ENCODE peak calls at places on chromosomes 11 and 22, in nine cellular contexts. One of them, this sample, is unnamed.

GRCh38 chr11:2448661-2449547 is 4.1 kb downstream of the KCNQ1 start:
- DNase-seq in HAP-1: no peak
- DNase-seq in stimulated activated CD4-positive, alpha-beta T cell treated with anti-CD3 and anti-CD28 coated beads, Interleukin-15, amount 100 ng/mL, for 24 hours: no peak
- DNase-seq in PC-9: no peak
- DNase-seq in hippocampal formation: no peak
- DNase-seq in left ventricle myocardium superior: peak
- DNase-seq in OCI-M1: no peak
- DNase-seq in non-pigmented ciliary epithelial cell: no peak
- DNase-seq in Right ventricle myocardium superior: peak
- DNase-seq in this sample: no peak

GRCh38 chr11:9639099-9639498 is 24.8 kb upstream of the SWAP70 start:
- DNase-seq in HAP-1: no peak
- DNase-seq in stimulated activated CD4-positive, alpha-beta T cell treated with anti-CD3 and anti-CD28 coated beads, Interleukin-15, amount 100 ng/mL, for 24 hours: no peak
- DNase-seq in PC-9: no peak
- DNase-seq in hippocampal formation: no peak
- DNase-seq in left ventricle myocardium superior: peak
- DNase-seq in OCI-M1: no peak
- DNase-seq in non-pigmented ciliary epithelial cell: no peak
- DNase-seq in Right ventricle myocardium superior: peak
- DNase-seq in this sample: no peak

GRCh38 chr11:111455291-111456085 is 56.7 kb downstream of the BTG4 start:
- DNase-seq in HAP-1: no peak
- DNase-seq in stimulated activated CD4-positive, alpha-beta T cell treated with anti-CD3 and anti-CD28 coated beads, Interleukin-15, amount 100 ng/mL, for 24 hours: no peak
- DNase-seq in PC-9: no peak
- DNase-seq in hippocampal formation: no peak
- DNase-seq in left ventricle myocardium superior: no peak
- DNase-seq in OCI-M1: no peak
- DNase-seq in non-pigmented ciliary epithelial cell: no peak
- DNase-seq in Right ventricle myocardium superior: no peak
- DNase-seq in this sample: no peak

GRCh38 chr11:34394771-34395300 is 37.0 kb upstream of the ABTB2 start:
- DNase-seq in HAP-1: no peak
- DNase-seq in stimulated activated CD4-positive, alpha-beta T cell treated with anti-CD3 and anti-CD28 coated beads, Interleukin-15, amount 100 ng/mL, for 24 hours: no peak
- DNase-seq in PC-9: peak
- DNase-seq in hippocampal formation: no peak
- DNase-seq in left ventricle myocardium superior: no peak
- DNase-seq in OCI-M1: no peak
- DNase-seq in non-pigmented ciliary epithelial cell: no peak
- DNase-seq in Right ventricle myocardium superior: no peak
- DNase-seq in this sample: no peak

GRCh38 chr11:67022961-67023956 is at the start of gene SYT12:
- DNase-seq in HAP-1: peak
- DNase-seq in stimulated activated CD4-positive, alpha-beta T cell treated with anti-CD3 and anti-CD28 coated beads, Interleukin-15, amount 100 ng/mL, for 24 hours: peak
- DNase-seq in PC-9: peak
- DNase-seq in hippocampal formation: no peak
- DNase-seq in left ventricle myocardium superior: peak
- DNase-seq in OCI-M1: no peak
- DNase-seq in non-pigmented ciliary epithelial cell: no peak
- DNase-seq in Right ventricle myocardium superior: no peak
- DNase-seq in this sample: no peak

GRCh38 chr11:11279956-11280689 is 72.9 kb downstream of the CSNK2A3 start:
- DNase-seq in HAP-1: no peak
- DNase-seq in stimulated activated CD4-positive, alpha-beta T cell treated with anti-CD3 and anti-CD28 coated beads, Interleukin-15, amount 100 ng/mL, for 24 hours: no peak
- DNase-seq in PC-9: no peak
- DNase-seq in hippocampal formation: no peak
- DNase-seq in left ventricle myocardium superior: no peak
- DNase-seq in OCI-M1: no peak
- DNase-seq in non-pigmented ciliary epithelial cell: no peak
- DNase-seq in Right ventricle myocardium superior: no peak
- DNase-seq in this sample: no peak

GRCh38 chr11:62398011-62398994 is 20.5 kb upstream of the SCGB1A1 start:
- DNase-seq in HAP-1: no peak
- DNase-seq in stimulated activated CD4-positive, alpha-beta T cell treated with anti-CD3 and anti-CD28 coated beads, Interleukin-15, amount 100 ng/mL, for 24 hours: no peak
- DNase-seq in PC-9: peak
- DNase-seq in hippocampal formation: no peak
- DNase-seq in left ventricle myocardium superior: peak
- DNase-seq in OCI-M1: no peak
- DNase-seq in non-pigmented ciliary epithelial cell: no peak
- DNase-seq in Right ventricle myocardium superior: peak
- DNase-seq in this sample: no peak

GRCh38 chr11:130037058-130037457 is 32.6 kb upstream of the APLP2 start:
- DNase-seq in HAP-1: no peak
- DNase-seq in stimulated activated CD4-positive, alpha-beta T cell treated with anti-CD3 and anti-CD28 coated beads, Interleukin-15, amount 100 ng/mL, for 24 hours: no peak
- DNase-seq in PC-9: no peak
- DNase-seq in hippocampal formation: no peak
- DNase-seq in left ventricle myocardium superior: no peak
- DNase-seq in OCI-M1: no peak
- DNase-seq in non-pigmented ciliary epithelial cell: peak
- DNase-seq in Right ventricle myocardium superior: no peak
- DNase-seq in this sample: no peak

GRCh38 chr11:29300441-29300840 is 716.4 kb downstream of the KCNA4 start:
- DNase-seq in HAP-1: no peak
- DNase-seq in stimulated activated CD4-positive, alpha-beta T cell treated with anti-CD3 and anti-CD28 coated beads, Interleukin-15, amount 100 ng/mL, for 24 hours: no peak
- DNase-seq in PC-9: no peak
- DNase-seq in hippocampal formation: no peak
- DNase-seq in left ventricle myocardium superior: no peak
- DNase-seq in OCI-M1: no peak
- DNase-seq in non-pigmented ciliary epithelial cell: peak
- DNase-seq in Right ventricle myocardium superior: no peak
- DNase-seq in this sample: no peak

GRCh38 chr22:49365910-49366309 is 461.8 kb downstream of the BRD1 start:
- DNase-seq in HAP-1: no peak
- DNase-seq in stimulated activated CD4-positive, alpha-beta T cell treated with anti-CD3 and anti-CD28 coated beads, Interleukin-15, amount 100 ng/mL, for 24 hours: no peak
- DNase-seq in PC-9: no peak
- DNase-seq in hippocampal formation: no peak
- DNase-seq in left ventricle myocardium superior: no peak
- DNase-seq in OCI-M1: no peak
- DNase-seq in non-pigmented ciliary epithelial cell: no peak
- DNase-seq in Right ventricle myocardium superior: no peak
- DNase-seq in this sample: no peak

GRCh38 chr22:39177791-39178190 is 25.3 kb upstream of the CBX7 start:
- DNase-seq in HAP-1: no peak
- DNase-seq in stimulated activated CD4-positive, alpha-beta T cell treated with anti-CD3 and anti-CD28 coated beads, Interleukin-15, amount 100 ng/mL, for 24 hours: no peak
- DNase-seq in PC-9: no peak
- DNase-seq in hippocampal formation: no peak
- DNase-seq in left ventricle myocardium superior: peak
- DNase-seq in OCI-M1: no peak
- DNase-seq in non-pigmented ciliary epithelial cell: no peak
- DNase-seq in Right ventricle myocardium superior: peak
- DNase-seq in this sample: no peak

GRCh38 chr22:47591709-47592108 is 829.3 kb downstream of the TBC1D22A start:
- DNase-seq in HAP-1: no peak
- DNase-seq in stimulated activated CD4-positive, alpha-beta T cell treated with anti-CD3 and anti-CD28 coated beads, Interleukin-15, amount 100 ng/mL, for 24 hours: no peak
- DNase-seq in PC-9: no peak
- DNase-seq in hippocampal formation: no peak
- DNase-seq in left ventricle myocardium superior: no peak
- DNase-seq in OCI-M1: no peak
- DNase-seq in non-pigmented ciliary epithelial cell: no peak
- DNase-seq in Right ventricle myocardium superior: no peak
- DNase-seq in this sample: no peak

GRCh38 chr11:122803306-122803705 is 35.0 kb upstream of the CRTAM start:
- DNase-seq in HAP-1: no peak
- DNase-seq in stimulated activated CD4-positive, alpha-beta T cell treated with anti-CD3 and anti-CD28 coated beads, Interleukin-15, amount 100 ng/mL, for 24 hours: no peak
- DNase-seq in PC-9: peak
- DNase-seq in hippocampal formation: no peak
- DNase-seq in left ventricle myocardium superior: no peak
- DNase-seq in OCI-M1: no peak
- DNase-seq in non-pigmented ciliary epithelial cell: peak
- DNase-seq in Right ventricle myocardium superior: no peak
- DNase-seq in this sample: no peak

GRCh38 chr22:19626042-19626560 is 88.2 kb upstream of the SEPTIN5 start:
- DNase-seq in HAP-1: no peak
- DNase-seq in stimulated activated CD4-positive, alpha-beta T cell treated with anti-CD3 and anti-CD28 coated beads, Interleukin-15, amount 100 ng/mL, for 24 hours: no peak
- DNase-seq in PC-9: no peak
- DNase-seq in hippocampal formation: no peak
- DNase-seq in left ventricle myocardium superior: no peak
- DNase-seq in OCI-M1: no peak
- DNase-seq in non-pigmented ciliary epithelial cell: no peak
- DNase-seq in Right ventricle myocardium superior: no peak
- DNase-seq in this sample: no peak

GRCh38 chr11:127059286-127060200 is 59.0 kb upstream of the KIRREL3 start:
- DNase-seq in HAP-1: no peak
- DNase-seq in stimulated activated CD4-positive, alpha-beta T cell treated with anti-CD3 and anti-CD28 coated beads, Interleukin-15, amount 100 ng/mL, for 24 hours: no peak
- DNase-seq in PC-9: no peak
- DNase-seq in hippocampal formation: no peak
- DNase-seq in left ventricle myocardium superior: no peak
- DNase-seq in OCI-M1: no peak
- DNase-seq in non-pigmented ciliary epithelial cell: no peak
- DNase-seq in Right ventricle myocardium superior: no peak
- DNase-seq in this sample: no peak

GRCh38 chr22:32820131-32820882 is 18.8 kb downstream of the TIMP3 start:
- DNase-seq in HAP-1: no peak
- DNase-seq in stimulated activated CD4-positive, alpha-beta T cell treated with anti-CD3 and anti-CD28 coated beads, Interleukin-15, amount 100 ng/mL, for 24 hours: no peak
- DNase-seq in PC-9: no peak
- DNase-seq in hippocampal formation: no peak
- DNase-seq in left ventricle myocardium superior: no peak
- DNase-seq in OCI-M1: no peak
- DNase-seq in non-pigmented ciliary epithelial cell: no peak
- DNase-seq in Right ventricle myocardium superior: no peak
- DNase-seq in this sample: no peak

GRCh38 chr22:42214625-42215415 is 55.6 kb downstream of the TCF20 start:
- DNase-seq in HAP-1: no peak
- DNase-seq in stimulated activated CD4-positive, alpha-beta T cell treated with anti-CD3 and anti-CD28 coated beads, Interleukin-15, amount 100 ng/mL, for 24 hours: no peak
- DNase-seq in PC-9: no peak
- DNase-seq in hippocampal formation: peak
- DNase-seq in left ventricle myocardium superior: peak
- DNase-seq in OCI-M1: no peak
- DNase-seq in non-pigmented ciliary epithelial cell: no peak
- DNase-seq in Right ventricle myocardium superior: peak
- DNase-seq in this sample: no peak

GRCh38 chr11:14373941-14374646 is 15.1 kb upstream of the RRAS2 start:
- DNase-seq in HAP-1: no peak
- DNase-seq in stimulated activated CD4-positive, alpha-beta T cell treated with anti-CD3 and anti-CD28 coated beads, Interleukin-15, amount 100 ng/mL, for 24 hours: no peak
- DNase-seq in PC-9: no peak
- DNase-seq in hippocampal formation: no peak
- DNase-seq in left ventricle myocardium superior: no peak
- DNase-seq in OCI-M1: no peak
- DNase-seq in non-pigmented ciliary epithelial cell: no peak
- DNase-seq in Right ventricle myocardium superior: no peak
- DNase-seq in this sample: no peak

GRCh38 chr11:119764108-119764874 is 35.3 kb upstream of the NECTIN1 start:
- DNase-seq in HAP-1: no peak
- DNase-seq in stimulated activated CD4-positive, alpha-beta T cell treated with anti-CD3 and anti-CD28 coated beads, Interleukin-15, amount 100 ng/mL, for 24 hours: no peak
- DNase-seq in PC-9: no peak
- DNase-seq in hippocampal formation: peak
- DNase-seq in left ventricle myocardium superior: peak
- DNase-seq in OCI-M1: no peak
- DNase-seq in non-pigmented ciliary epithelial cell: peak
- DNase-seq in Right ventricle myocardium superior: peak
- DNase-seq in this sample: no peak

GRCh38 chr11:117809236-117810055 is 12.4 kb upstream of the DSCAML1 start:
- DNase-seq in HAP-1: peak
- DNase-seq in stimulated activated CD4-positive, alpha-beta T cell treated with anti-CD3 and anti-CD28 coated beads, Interleukin-15, amount 100 ng/mL, for 24 hours: peak
- DNase-seq in PC-9: peak
- DNase-seq in hippocampal formation: peak
- DNase-seq in left ventricle myocardium superior: peak
- DNase-seq in OCI-M1: no peak
- DNase-seq in non-pigmented ciliary epithelial cell: no peak
- DNase-seq in Right ventricle myocardium superior: peak
- DNase-seq in this sample: peak

GRCh38 chr22:32313532-32313931 is 44.1 kb upstream of the RFPL3 start:
- DNase-seq in HAP-1: no peak
- DNase-seq in stimulated activated CD4-positive, alpha-beta T cell treated with anti-CD3 and anti-CD28 coated beads, Interleukin-15, amount 100 ng/mL, for 24 hours: no peak
- DNase-seq in PC-9: no peak
- DNase-seq in hippocampal formation: no peak
- DNase-seq in left ventricle myocardium superior: no peak
- DNase-seq in OCI-M1: no peak
- DNase-seq in non-pigmented ciliary epithelial cell: no peak
- DNase-seq in Right ventricle myocardium superior: no peak
- DNase-seq in this sample: no peak

GRCh38 chr11:65853249-65853979 is 4.6 kb downstream of the CFL1 start:
- DNase-seq in HAP-1: no peak
- DNase-seq in stimulated activated CD4-positive, alpha-beta T cell treated with anti-CD3 and anti-CD28 coated beads, Interleukin-15, amount 100 ng/mL, for 24 hours: no peak
- DNase-seq in PC-9: no peak
- DNase-seq in hippocampal formation: no peak
- DNase-seq in left ventricle myocardium superior: no peak
- DNase-seq in OCI-M1: no peak
- DNase-seq in non-pigmented ciliary epithelial cell: no peak
- DNase-seq in Right ventricle myocardium superior: no peak
- DNase-seq in this sample: no peak

GRCh38 chr22:49574861-49575702 is 252.6 kb downstream of the BRD1 start:
- DNase-seq in HAP-1: peak
- DNase-seq in stimulated activated CD4-positive, alpha-beta T cell treated with anti-CD3 and anti-CD28 coated beads, Interleukin-15, amount 100 ng/mL, for 24 hours: no peak
- DNase-seq in PC-9: no peak
- DNase-seq in hippocampal formation: no peak
- DNase-seq in left ventricle myocardium superior: peak
- DNase-seq in OCI-M1: no peak
- DNase-seq in non-pigmented ciliary epithelial cell: no peak
- DNase-seq in Right ventricle myocardium superior: no peak
- DNase-seq in this sample: no peak

GRCh38 chr11:92765965-92766371 is 203.5 kb upstream of the MTNR1B start:
- DNase-seq in HAP-1: no peak
- DNase-seq in stimulated activated CD4-positive, alpha-beta T cell treated with anti-CD3 and anti-CD28 coated beads, Interleukin-15, amount 100 ng/mL, for 24 hours: peak
- DNase-seq in PC-9: peak
- DNase-seq in hippocampal formation: no peak
- DNase-seq in left ventricle myocardium superior: peak
- DNase-seq in OCI-M1: peak
- DNase-seq in non-pigmented ciliary epithelial cell: no peak
- DNase-seq in Right ventricle myocardium superior: peak
- DNase-seq in this sample: no peak

GRCh38 chr11:26127336-26127735 is 204.6 kb upstream of the ANO3 start:
- DNase-seq in HAP-1: no peak
- DNase-seq in stimulated activated CD4-positive, alpha-beta T cell treated with anti-CD3 and anti-CD28 coated beads, Interleukin-15, amount 100 ng/mL, for 24 hours: no peak
- DNase-seq in PC-9: no peak
- DNase-seq in hippocampal formation: no peak
- DNase-seq in left ventricle myocardium superior: no peak
- DNase-seq in OCI-M1: no peak
- DNase-seq in non-pigmented ciliary epithelial cell: no peak
- DNase-seq in Right ventricle myocardium superior: no peak
- DNase-seq in this sample: no peak